ENCODE peak calls at places on chromosomes 1 and 21, in four cellular contexts. U is AG09309; H is choroid plexus epithelial cell; F is stimulated activated CD4-positive, alpha-beta T cell treated with anti-CD3 and anti-CD28 coated beads, Interleukin-1b, Interleukin-23, amount 100 ng/mL, for 1 hour. A is an unnamed sample.

GRCh38 chr21:35911412-35912191 is 148.7 kb downstream of the SETD4 start:
- DNase-seq in H (no peak), U (no peak), F (no peak), A (no peak)

GRCh38 chr1:153941826-153942725 is 4.4 kb downstream of the DENND4B start:
- DNase-seq in U (no peak), F (no peak), H (no peak), A (no peak)

GRCh38 chr1:37517569-37517968 is 3.0 kb upstream of the MEAF6 start:
- DNase-seq in H (no peak), U (no peak), F (no peak), A (no peak)

GRCh38 chr1:116375165-116375883 is 2.3 kb downstream of the ATP1A1 start:
- DNase-seq in F (no peak), H (peak), U (no peak), A (no peak)

GRCh38 chr1:2031546-2032540 is 12.7 kb downstream of the GABRD start:
- DNase-seq in F (no peak), U (no peak), H (no peak), A (no peak)

GRCh38 chr21:26739189-26739588 is 106.0 kb downstream of the ADAMTS1 start:
- DNase-seq in F (no peak), H (peak), U (no peak), A (peak)

GRCh38 chr1:78833491-78833890 is 173.0 kb downstream of the ADGRL4 start:
- DNase-seq in H (peak), U (peak), F (no peak), A (peak)

GRCh38 chr21:37746849-37747248 is 169.4 kb downstream of the KCNJ6 start:
- DNase-seq in U (no peak), H (no peak), F (no peak), A (no peak)

GRCh38 chr1:156140879-156141707 is 12.3 kb upstream of the SEMA4A start:
- DNase-seq in F (no peak), U (no peak), H (no peak), A (no peak)

GRCh38 chr1:169089776-169090175 is 16.7 kb upstream of the ATP1B1 start:
- DNase-seq in U (no peak), F (no peak), H (no peak), A (no peak)

GRCh38 chr1:226632922-226633351 is 84.4 kb downstream of the STUM start:
- DNase-seq in F (no peak), U (no peak), H (no peak), A (no peak)

GRCh38 chr1:151371744-151372410 is 628 bp downstream of the SELENBP1 start:
- DNase-seq in U (no peak), F (no peak), H (no peak), A (peak)

GRCh38 chr1:11198851-11199628 is 9.9 kb downstream of the ANGPTL7 start:
- DNase-seq in U (no peak), F (no peak), H (no peak), A (no peak)

GRCh38 chr1:41097105-41097504 is 75.6 kb upstream of the SLFNL1 start:
- DNase-seq in U (no peak), H (peak), F (no peak), A (no peak)

GRCh38 chr1:215523128-215523861 is 43.8 kb upstream of the KCTD3 start:
- DNase-seq in U (no peak), H (peak), F (no peak), A (peak)

GRCh38 chr1:36350659-36351171 is 27.3 kb upstream of the EVA1B start:
- DNase-seq in F (peak), H (peak), U (no peak), A (peak)

GRCh38 chr1:103900005-103900404 is 150.3 kb downstream of the AMY1C start:
- DNase-seq in U (no peak), F (no peak), H (no peak), A (no peak)

GRCh38 chr1:220498188-220498587 is 29.7 kb upstream of the MARK1 start:
- DNase-seq in F (no peak), U (no peak), H (no peak), A (peak)

GRCh38 chr1:39159224-39160036 is 45.1 kb upstream of the MACF1 start:
- DNase-seq in H (peak), U (peak), F (no peak), A (no peak)

GRCh38 chr1:71304125-71304524 is 223.3 kb upstream of the ZRANB2 start:
- DNase-seq in H (no peak), U (no peak), F (no peak), A (no peak)

GRCh38 chr1:92749024-92749634 is 35.8 kb downstream of the EVI5 start:
- DNase-seq in H (peak), F (no peak), U (no peak), A (peak)

A was measured in amniotic epithelial cell.